ENCODE peak calls at places on chromosomes 13 and 19, in ten cellular contexts. O, Z, A, J, V, F, B, U, Q and C are unnamed samples. For H3K9me3, the result is how much of the 10 kb centered on the place peaks cover.

GRCh38 chr13:24127116-24127631 is 33.3 kb upstream of the SPATA13 start:
- DNase-seq in Q (no peak), Z (no peak), B (no peak), A (no peak), F (no peak), V (no peak), O (no peak), J (peak), U (peak), C (no peak)

GRCh38 chr19:35135389-35135909 is 590 bp upstream of the LGI4 start:
- DNase-seq in Z (peak), B (peak), V (peak), A (peak), U (peak), F (peak), J (peak), O (peak), Q (peak), C (peak)

GRCh38 chr19:17303940-17304267 is 679 bp upstream of the ABHD8 start:
- DNase-seq in V (no peak), A (no peak), Q (no peak), B (no peak), Z (no peak), J (peak), O (no peak), U (no peak), F (peak), C (no peak)

GRCh38 chr19:40674291-40674690 is 16.2 kb downstream of the NUMBL start:
- DNase-seq in A (no peak), B (no peak), V (no peak), J (no peak), F (no peak), Z (no peak), U (no peak), O (no peak), Q (no peak), C (no peak)

GRCh38 chr13:44388427-44388826 is 14.8 kb downstream of the SERP2 start:
- DNase-seq in A (no peak), O (no peak), Q (no peak), F (no peak), Z (peak), B (no peak), J (no peak), V (no peak), U (no peak), C (no peak)

GRCh38 chr13:41416276-41416675 is 41.1 kb upstream of the RGCC start:
- DNase-seq in B (no peak), J (peak), V (no peak), Z (no peak), U (no peak), A (no peak), O (no peak), Q (no peak), F (no peak), C (no peak)

GRCh38 chr13:93794197-93794885 is 567.7 kb downstream of the GPC6 start:
- DNase-seq in O (no peak), Z (no peak), F (no peak), V (no peak), B (no peak), U (no peak), A (no peak), J (peak), Q (no peak), C (no peak)

GRCh38 chr13:79571147-79571546 is 90.2 kb downstream of the NDFIP2 start:
- DNase-seq in O (no peak), J (no peak), U (no peak), V (no peak), Q (no peak), F (no peak), Z (no peak), A (no peak), B (no peak), C (no peak)

GRCh38 chr13:65336916-65337315 is 1893.2 kb downstream of the PCDH9 start:
- DNase-seq in Q (no peak), U (no peak), O (no peak), A (no peak), J (no peak), Z (no peak), F (no peak), V (peak), B (no peak), C (no peak)

GRCh38 chr13:40764587-40765403 is 6.2 kb downstream of the MRPS31 start:
- DNase-seq in A (no peak), F (no peak), U (no peak), J (peak), V (peak), Z (no peak), B (no peak), O (no peak), Q (no peak), C (no peak)

GRCh38 chr13:21608961-21609360 is 5.0 kb upstream of the MICU2 start:
- DNase-seq in B (no peak), V (no peak), Q (no peak), A (no peak), F (no peak), J (peak), U (no peak), O (no peak), Z (no peak), C (no peak)

GRCh38 chr13:51202477-51203046 is 19.6 kb upstream of the FAM124A start:
- DNase-seq in A (no peak), B (no peak), J (peak), Q (no peak), O (no peak), V (no peak), Z (no peak), F (no peak), U (no peak), C (no peak)

GRCh38 chr13:34085199-34085598 is 267.2 kb downstream of the RFC3 start:
- DNase-seq in J (no peak), Q (no peak), B (no peak), F (no peak), V (no peak), U (no peak), O (no peak), A (no peak), Z (no peak), C (no peak)

GRCh38 chr19:41224632-41225031 is 5.6 kb downstream of the AXL start:
- DNase-seq in U (no peak), Q (no peak), Z (no peak), O (no peak), A (no peak), F (no peak), J (no peak), B (no peak), V (no peak), C (no peak)

GRCh38 chr13:94967183-94968039 is 255.1 kb upstream of the SOX21 start:
- DNase-seq in U (peak), O (peak), Z (peak), B (no peak), V (no peak), Q (peak), F (no peak), A (no peak), J (peak), C (no peak)

GRCh38 chr13:50033696-50034095 is 18.5 kb downstream of the KCNRG start:
- DNase-seq in V (peak), B (no peak), Z (no peak), F (no peak), Q (no peak), J (peak), A (no peak), O (no peak), U (no peak), C (no peak)

GRCh38 chr13:46168341-46168740 is 13.6 kb downstream of the LCP1 start:
- DNase-seq in J (peak), O (peak), Q (no peak), F (peak), A (peak), U (no peak), V (no peak), B (no peak), Z (no peak), C (peak)

GRCh38 chr19:30379841-30380610 is 7.8 kb downstream of the ZNF536 start:
- DNase-seq in A (no peak), O (peak), F (no peak), B (no peak), Z (no peak), J (no peak), V (no peak), U (no peak), Q (no peak), C (no peak)

GRCh38 chr13:102779426-102780159 is 6.0 kb upstream of the TEX30 start:
- DNase-seq in J (no peak), U (no peak), F (no peak), Q (no peak), O (no peak), Z (peak), B (no peak), A (peak), V (no peak), C (no peak)

GRCh38 chr13:112963641-112964040 is 5.4 kb upstream of the MCF2L start:
- DNase-seq in Q (no peak), A (no peak), O (no peak), F (no peak), J (no peak), U (no peak), Z (no peak), B (no peak), V (no peak), C (no peak)

GRCh38 chr13:109344552-109345157 is 441.7 kb downstream of the IRS2 start:
- DNase-seq in O (no peak), Q (no peak), U (peak), A (no peak), Z (peak), J (peak), F (no peak), V (peak), B (no peak), C (no peak)

GRCh38 chr19:6707011-6707657 is 13.3 kb downstream of the C3 start:
- DNase-seq in B (no peak), Z (no peak), Q (no peak), F (no peak), O (peak), U (no peak), J (no peak), A (no peak), V (no peak), C (no peak)

GRCh38 chr19:10797541-10798256 is 38.3 kb downstream of the TMED1 start:
- DNase-seq in Q (no peak), V (no peak), Z (peak), U (no peak), A (peak), O (no peak), B (no peak), J (no peak), F (no peak), C (peak)

GRCh38 chr13:90787007-90787406 is 560.5 kb upstream of the MIR17HG start:
- DNase-seq in Z (no peak), U (no peak), O (no peak), V (peak), Q (no peak), B (no peak), J (peak), A (no peak), F (no peak), C (no peak)

GRCh38 chr13:42684226-42684625 is 97.2 kb upstream of the FAM216B start:
- DNase-seq in U (no peak), Q (no peak), Z (no peak), F (no peak), A (no peak), O (no peak), B (no peak), V (no peak), J (no peak), C (no peak)

GRCh38 chr13:52850396-52851152 is 2.1 kb upstream of the PCDH8 start:
- DNase-seq in F (peak), Z (peak), O (peak), B (peak), Q (peak), V (peak), U (peak), A (no peak), J (peak), C (no peak)

GRCh38 chr19:14478113-14478545 is 3.0 kb upstream of the PTGER1 start:
- DNase-seq in A (no peak), V (no peak), U (no peak), Z (peak), J (no peak), Q (no peak), O (no peak), B (no peak), F (no peak), C (no peak)

GRCh38 chr13:107185889-107186288 is 618.0 kb upstream of the ARGLU1 start:
- DNase-seq in U (no peak), V (peak), O (no peak), J (peak), B (no peak), Z (no peak), F (no peak), Q (no peak), A (no peak), C (no peak)

GRCh38 chr13:79935121-79935520 is 405.8 kb downstream of the SPRY2 start:
- DNase-seq in B (no peak), A (no peak), Z (no peak), F (no peak), O (no peak), U (no peak), J (peak), V (no peak), Q (no peak), C (no peak)

GRCh38 chr13:66574606-66575005 is 655.5 kb downstream of the PCDH9 start:
- DNase-seq in B (no peak), V (peak), F (no peak), Z (no peak), J (peak), Q (no peak), O (no peak), U (no peak), A (no peak), C (no peak)

GRCh38 chr13:92074658-92075057 is 676.2 kb downstream of the GPC5 start:
- DNase-seq in J (no peak), A (no peak), F (no peak), U (peak), Z (peak), B (no peak), Q (peak), O (no peak), V (no peak), C (no peak)

GRCh38 chr13:105327727-105328126 is 1207.7 kb downstream of the EFNB2 start:
- DNase-seq in A (no peak), B (no peak), V (peak), F (no peak), Q (no peak), J (no peak), U (no peak), O (no peak), Z (no peak), C (no peak)

GRCh38 chr19:35462476-35462953 is 14.5 kb downstream of the FFAR2 start:
- DNase-seq in A (peak), U (no peak), Z (no peak), J (no peak), O (no peak), B (no peak), F (no peak), Q (no peak), V (no peak), C (peak)

GRCh38 chr19:45501730-45502014 is 3.4 kb downstream of the PPM1N start:
- DNase-seq in O (no peak), B (no peak), Z (peak), Q (peak), V (no peak), F (no peak), J (no peak), A (no peak), U (no peak), C (no peak)

GRCh38 chr13:110921209-110921608 is 6.3 kb upstream of the ANKRD10 start:
- DNase-seq in U (no peak), B (no peak), Q (peak), A (no peak), V (no peak), J (no peak), O (peak), F (no peak), Z (no peak), C (no peak)

GRCh38 chr13:85277753-85278152 is 521.5 kb downstream of the SLITRK6 start:
- DNase-seq in O (no peak), B (no peak), A (no peak), Q (no peak), F (no peak), Z (no peak), U (peak), V (peak), J (no peak), C (no peak)

GRCh38 chr19:10565028-10565566 is 713 bp downstream of the KRI1 start:
- DNase-seq in Z (peak), V (no peak), B (no peak), J (peak), O (peak), F (no peak), U (peak), A (peak), Q (peak), C (no peak)

GRCh38 chr13:79782541-79783216 is 301.7 kb downstream of the NDFIP2 start:
- DNase-seq in J (no peak), F (no peak), A (no peak), B (peak), Z (peak), V (peak), O (no peak), U (no peak), Q (peak), C (no peak)

GRCh38 chr13:99969368-99969933 is 2.1 kb downstream of the ZIC5 start:
- DNase-seq in V (no peak), Z (peak), F (no peak), O (peak), U (no peak), Q (no peak), A (no peak), J (no peak), B (no peak), C (no peak)

GRCh38 chr13:38767506-38768265 is 80.8 kb downstream of the FREM2 start:
- DNase-seq in V (no peak), O (no peak), J (no peak), Z (no peak), B (no peak), Q (no peak), U (no peak), A (no peak), F (no peak), C (no peak)
- H3K9me3 ChIP-seq in V (under half), O (under half), J (under half), Z (under half), B (under half), Q (under half), U (under half), A (under half), F (under half), C (under half)

DNA sequence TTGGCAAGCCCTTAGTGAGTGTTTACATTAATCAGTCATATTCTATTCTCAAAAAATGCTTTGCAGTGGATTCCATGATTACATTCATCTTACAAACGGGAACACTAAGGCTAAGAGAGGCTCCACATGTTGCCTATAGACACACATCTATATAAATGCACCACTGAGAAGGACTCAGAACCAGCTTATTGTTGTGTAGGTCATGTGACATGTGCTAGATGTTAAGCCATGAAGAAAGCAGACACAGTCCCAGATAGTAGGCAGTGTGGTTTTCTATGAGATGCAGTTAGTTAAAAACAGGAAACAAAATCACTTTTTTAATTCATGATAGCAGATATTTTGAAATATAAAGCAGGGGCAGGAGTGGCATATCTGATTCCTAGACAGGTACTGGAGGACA is 10.8 kb downstream of the SIGLEC6 start:
- DNase-seq in A (no peak), Q (no peak), B (no peak), V (no peak), Z (no peak), F (no peak), U (no peak), J (no peak), O (no peak), C (no peak)
- H3K9me3 ChIP-seq in A (under half), Q (under half), B (under half), V (under half), Z (under half), F (under half), U (under half), J (under half), O (under half), C (under half)

DNA sequence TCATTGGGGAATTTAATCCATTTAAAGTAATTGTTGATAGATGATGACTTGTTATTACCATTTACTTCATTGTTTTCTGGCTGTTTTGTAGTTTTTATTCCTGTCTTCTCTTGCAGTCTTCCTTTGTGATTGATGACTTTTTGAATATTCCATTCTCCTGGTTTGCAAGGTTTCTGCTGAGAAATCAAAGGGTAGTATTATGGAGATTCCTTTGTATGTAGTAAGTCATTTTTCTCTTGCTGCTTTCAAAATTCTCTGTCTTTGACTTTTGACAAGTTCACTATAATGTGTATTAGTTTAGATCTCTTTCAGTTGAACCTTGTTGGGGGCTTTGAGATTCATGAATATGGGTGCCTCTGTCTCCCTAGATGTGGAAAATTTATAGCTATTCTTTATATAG is 6.0 kb downstream of the ZNF559 start:
- DNase-seq in Z (no peak), A (no peak), U (no peak), F (no peak), B (no peak), J (no peak), O (no peak), Q (no peak), V (no peak), C (no peak)
- H3K9me3 ChIP-seq in Z (half or more), A (under half), U (half or more), F (under half), B (half or more), J (under half), O (under half), Q (under half), V (under half), C (under half)

DNA sequence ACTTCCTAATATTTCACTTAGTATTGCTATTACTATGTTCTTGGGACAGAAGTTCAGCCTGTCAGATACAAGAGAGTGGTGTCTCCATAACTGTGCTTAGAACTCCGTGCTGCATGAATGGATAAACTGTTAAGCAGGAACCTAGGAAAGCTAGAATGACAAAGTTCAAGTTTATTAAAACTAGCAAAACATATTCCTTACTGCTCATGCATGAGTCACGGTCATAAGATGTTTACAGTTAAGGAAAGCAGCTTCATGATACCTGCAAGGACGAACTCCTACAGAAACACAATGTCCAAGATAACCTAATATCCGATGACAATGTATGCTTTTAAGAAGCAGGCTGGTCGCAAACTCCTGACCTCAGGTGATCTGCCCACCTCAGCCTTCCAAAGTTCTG is 6.0 kb upstream of the ZNF765 start:
- DNase-seq in A (no peak), Q (no peak), Z (no peak), F (no peak), V (no peak), B (no peak), J (no peak), U (no peak), O (no peak), C (no peak)
- H3K9me3 ChIP-seq in A (under half), Q (under half), Z (under half), F (under half), V (under half), B (under half), J (under half), U (half or more), O (under half), C (under half)

GRCh38 chr19:46840157-46840942 is 10.3 kb downstream of the AP2S1 start:
- DNase-seq in J (peak), A (peak), B (no peak), V (no peak), U (peak), O (no peak), Q (peak), Z (peak), F (peak), C (peak)
- H3K9me3 ChIP-seq in J (under half), A (under half), B (under half), V (under half), U (under half), O (under half), Q (under half), Z (under half), F (under half), C (under half)

DNA sequence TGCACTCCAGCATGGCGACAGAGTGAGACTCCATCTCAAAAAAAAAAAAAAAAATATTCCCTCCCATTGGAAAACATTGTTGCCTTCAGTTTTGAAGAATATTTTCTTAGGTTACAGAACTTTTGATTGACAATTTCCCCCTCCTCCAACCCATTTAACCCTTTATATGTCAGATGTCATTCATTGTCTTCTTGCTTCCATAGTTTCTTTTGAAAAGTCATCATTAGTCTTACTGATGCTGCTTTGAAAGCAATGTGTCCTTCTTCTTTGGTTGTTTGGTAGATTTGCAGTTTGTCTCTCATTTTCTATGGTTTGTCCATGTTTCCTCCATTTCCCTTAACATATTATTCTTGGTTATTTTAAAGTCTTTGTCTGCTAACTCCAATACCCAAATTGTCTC is 25.4 kb downstream of the ZNF558 start:
- DNase-seq in Z (no peak), J (no peak), O (no peak), U (peak), B (no peak), F (no peak), A (no peak), Q (no peak), V (no peak), C (no peak)
- H3K9me3 ChIP-seq in Z (under half), J (under half), O (half or more), U (half or more), B (half or more), F (under half), A (half or more), Q (half or more), V (under half), C (under half)